ENCODE peak calls at places on chromosomes 13 and 19, in four cellular contexts. I is endothelial cell; L is activated CD4-positive, alpha-beta T cell treated with anti-CD3 and anti-CD28 coated beads, Interleukin-2, amount 10 ng/mL, durations not matched to agents 24 days and 14 days; N is stimulated activated naive CD8-positive, alpha-beta T cell treated with anti-CD3 and anti-CD28 coated beads, Interleukin-15, amount 100 ng/mL, for 72 hours. F is an unnamed sample.

GRCh38 chr19:1027953-1028902 is 1.8 kb downstream of the CNN2 start:
- DNase-seq in I (peak), L (peak), N (peak), F (peak)

GRCh38 chr13:25375727-25376358 is 4.1 kb downstream of the ATP8A2 start:
- DNase-seq in I (peak), L (peak), N (peak), F (no peak)

GRCh38 chr19:33661336-33661735 is 39.6 kb downstream of the CHST8 start:
- DNase-seq in I (no peak), L (no peak), N (no peak), F (no peak)

GRCh38 chr19:52200044-52200443 is 10.2 kb downstream of the PPP2R1A start:
- DNase-seq in I (no peak), L (no peak), N (no peak), F (peak)

GRCh38 chr19:5864725-5865486 is 5.4 kb downstream of the FUT5 start:
- DNase-seq in I (no peak), L (no peak), N (no peak), F (no peak)

GRCh38 chr13:75468098-75468497 is 13.9 kb downstream of the TBC1D4 start:
- DNase-seq in I (no peak), L (no peak), N (no peak), F (no peak)

GRCh38 chr19:6161271-6161850 is 25.9 kb downstream of the ACSBG2 start:
- DNase-seq in I (no peak), L (peak), N (peak), F (no peak)

GRCh38 chr19:12847159-12848139 is 9.1 kb downstream of the MAST1 start:
- DNase-seq in I (peak), L (peak), N (peak), F (no peak)

GRCh38 chr13:112928958-112929777 is 39.8 kb upstream of the MCF2L start:
- DNase-seq in I (no peak), L (no peak), N (no peak), F (no peak)

GRCh38 chr13:88761145-88761544 is 1090.0 kb downstream of the SLITRK5 start:
- DNase-seq in I (no peak), L (no peak), N (no peak), F (no peak)

GRCh38 chr19:36009220-36009619 is 607 bp upstream of the SYNE4 start:
- DNase-seq in I (peak), L (peak), N (peak), F (no peak)

GRCh38 chr19:14333101-14333871 is 48.0 kb upstream of the ADGRE5 start:
- DNase-seq in I (peak), L (peak), N (no peak), F (no peak)

GRCh38 chr13:26305676-26306075 is 51.7 kb downstream of the CDK8 start:
- DNase-seq in I (no peak), L (no peak), N (no peak), F (no peak)

GRCh38 chr13:91701975-91702374 is 303.6 kb downstream of the GPC5 start:
- DNase-seq in I (no peak), L (no peak), N (no peak), F (no peak)

GRCh38 chr19:1521636-1522035 is 2.2 kb upstream of the PLK5 start:
- DNase-seq in I (no peak), L (no peak), N (no peak), F (no peak)

GRCh38 chr13:111646464-111646855 is 326.0 kb downstream of the TEX29 start:
- DNase-seq in I (no peak), L (no peak), N (no peak), F (no peak)

GRCh38 chr19:2602391-2603181 is 99.9 kb downstream of the GNG7 start:
- DNase-seq in I (no peak), L (no peak), N (no peak), F (peak)

GRCh38 chr13:113974304-113975281 is 717 bp upstream of the C13orf46 start:
- DNase-seq in I (no peak), L (no peak), N (no peak), F (no peak)

F was measured in skeletal muscle cell.